ENCODE peak calls at places on chromosome X, in six cellular contexts. A is A673; J is CD8-positive, alpha-beta memory T cell; W is MM.1S; E is CD4-positive, alpha-beta memory T cell; L is keratinocyte. X is an unnamed sample. For H3K4me1 and H3K27me3, the result is how much of the 10 kb centered on the place peaks cover.

GRCh38 chrX:27619459-27619858 is 29.3 kb downstream of the DCAF8L2 start:
- DNase-seq in A (no peak), J (no peak), W (no peak), E (no peak), L (no peak), X (no peak)

GRCh38 chrX:48689143-48689920 is 5.7 kb downstream of the WAS start:
- DNase-seq in A (no peak), J (no peak), W (no peak), E (no peak), L (no peak), X (no peak)

GRCh38 chrX:52359614-52360232 is 9.1 kb upstream of the XAGE2 start:
- DNase-seq in A (peak), J (no peak), W (no peak), E (no peak), L (no peak), X (no peak)

GRCh38 chrX:25206761-25207160 is 191.0 kb upstream of the ARX start:
- DNase-seq in A (peak), J (no peak), W (no peak), E (no peak), L (peak), X (no peak)

GRCh38 chrX:133527415-133527814 is 112.1 kb upstream of the GPC4 start:
- DNase-seq in A (peak), J (no peak), W (no peak), E (no peak), L (no peak), X (no peak)

GRCh38 chrX:152177497-152178269 is 39.3 kb upstream of the MAGEA10 start:
- DNase-seq in A (no peak), J (no peak), W (no peak), E (no peak), L (no peak), X (no peak)

GRCh38 chrX:153775293-153775595 is 5.6 kb upstream of the SRPK3 start:
- DNase-seq in A (no peak), J (no peak), W (no peak), E (no peak), L (no peak), X (no peak)

GRCh38 chrX:51893931-51894696 is 691 bp downstream of the MAGED1 start:
- DNase-seq in A (peak), J (no peak), W (peak), E (peak), L (no peak), X (peak)

GRCh38 chrX:47608130-47608810 is 11.4 kb downstream of the SYN1 start:
- DNase-seq in A (peak), J (no peak), W (no peak), E (no peak), L (no peak), X (no peak)

GRCh38 chrX:48958635-48959094 is 1.3 kb upstream of the OTUD5 start:
- DNase-seq in A (peak), J (peak), W (peak), E (no peak), L (no peak), X (peak)

GRCh38 chrX:46953597-46953996 is 41.4 kb downstream of the JADE3 start:
- DNase-seq in A (no peak), J (no peak), W (peak), E (no peak), L (no peak), X (peak)

GRCh38 chrX:30301977-30302376 is 7.2 kb downstream of the NR0B1 start:
- DNase-seq in A (peak), J (no peak), W (no peak), E (no peak), L (no peak), X (peak)

GRCh38 chrX:141945415-141945814 is 41.7 kb downstream of the MAGEC1 start:
- DNase-seq in A (no peak), J (no peak), W (no peak), E (no peak), L (no peak), X (no peak)

GRCh38 chrX:84475101-84475500 is 27.2 kb downstream of the HDX start:
- DNase-seq in A (no peak), J (no peak), W (no peak), E (no peak), L (no peak), X (peak)

GRCh38 chrX:108020631-108021030 is 24.2 kb upstream of the VSIG1 start:
- DNase-seq in A (peak), J (no peak), W (peak), E (peak), L (no peak), X (peak)

GRCh38 chrX:107658660-107659059 is 30.4 kb downstream of the PRPS1 start:
- DNase-seq in A (no peak), J (no peak), W (no peak), E (no peak), L (no peak), X (no peak)

GRCh38 chrX:87571965-87572364 is 54.4 kb downstream of the KLHL4 start:
- DNase-seq in A (no peak), J (no peak), W (no peak), E (no peak), L (no peak), X (no peak)

GRCh38 chrX:103170216-103170615 is 44.7 kb upstream of the BEX4 start:
- DNase-seq in A (no peak), J (no peak), W (no peak), E (no peak), L (no peak), X (no peak)

GRCh38 chrX:103640401-103641155 is 11.8 kb downstream of the TCEAL1 start:
- DNase-seq in A (no peak), J (no peak), W (no peak), E (no peak), L (no peak), X (no peak)

GRCh38 chrX:77617206-77617605 is 168.8 kb downstream of the ATRX start:
- DNase-seq in A (no peak), J (no peak), W (no peak), E (no peak), L (peak), X (no peak)

GRCh38 chrX:48793935-48794334 is 7.5 kb downstream of the GATA1 start:
- DNase-seq in A (no peak), J (no peak), W (no peak), E (no peak), L (no peak), X (no peak)

GRCh38 chrX:69387559-69388487 is 116.3 kb upstream of the NALF2 start:
- DNase-seq in A (peak), J (peak), W (peak), E (peak), L (no peak), X (peak)

GRCh38 chrX:49102221-49102620 is 21.3 kb downstream of the GPKOW start:
- DNase-seq in A (no peak), J (no peak), W (no peak), E (no peak), L (no peak), X (no peak)

GRCh38 chrX:39938466-39938865 is 159.3 kb downstream of the BCOR start:
- DNase-seq in A (no peak), J (no peak), W (no peak), E (no peak), L (no peak), X (no peak)

GRCh38 chrX:15188039-15188438 is 81.8 kb downstream of the ASB9 start:
- DNase-seq in A (no peak), J (no peak), W (no peak), E (no peak), L (no peak), X (no peak)

GRCh38 chrX:39508300-39508692 is 589.5 kb downstream of the BCOR start:
- DNase-seq in A (no peak), J (no peak), W (no peak), E (no peak), L (no peak), X (no peak)

GRCh38 chrX:152072236-152072635 is 66.1 kb downstream of the MAGEA10 start:
- DNase-seq in A (no peak), J (no peak), W (no peak), E (no peak), L (no peak), X (no peak)

GRCh38 chrX:40074080-40074958 is 23.4 kb downstream of the BCOR start:
- DNase-seq in A (no peak), J (no peak), W (no peak), E (no peak), L (no peak), X (no peak)

GRCh38 chrX:103063191-103063845 is 653 bp downstream of the BEX1 start:
- DNase-seq in A (peak), J (no peak), W (peak), E (no peak), L (no peak), X (no peak)

GRCh38 chrX:10158279-10158939 is 1.6 kb downstream of the CLCN4 start:
- DNase-seq in A (peak), J (no peak), W (no peak), E (no peak), L (no peak), X (no peak)

GRCh38 chrX:46704767-46705386 is 54.0 kb downstream of the SLC9A7 start:
- DNase-seq in A (no peak), J (no peak), W (no peak), E (no peak), L (no peak), X (no peak)

GRCh38 chrX:75151828-75152592 is 4.1 kb downstream of the ABCB7 start:
- DNase-seq in A (no peak), J (no peak), W (no peak), E (no peak), L (no peak), X (peak)

GRCh38 chrX:12979011-12979629 is 4.2 kb downstream of the TMSB4X start:
- DNase-seq in A (no peak), J (no peak), W (no peak), E (no peak), L (no peak), X (no peak)
- H3K4me1 ChIP-seq in A (under half), J (half or more), W (under half), E (half or more), L (under half), X (under half)

DNA sequence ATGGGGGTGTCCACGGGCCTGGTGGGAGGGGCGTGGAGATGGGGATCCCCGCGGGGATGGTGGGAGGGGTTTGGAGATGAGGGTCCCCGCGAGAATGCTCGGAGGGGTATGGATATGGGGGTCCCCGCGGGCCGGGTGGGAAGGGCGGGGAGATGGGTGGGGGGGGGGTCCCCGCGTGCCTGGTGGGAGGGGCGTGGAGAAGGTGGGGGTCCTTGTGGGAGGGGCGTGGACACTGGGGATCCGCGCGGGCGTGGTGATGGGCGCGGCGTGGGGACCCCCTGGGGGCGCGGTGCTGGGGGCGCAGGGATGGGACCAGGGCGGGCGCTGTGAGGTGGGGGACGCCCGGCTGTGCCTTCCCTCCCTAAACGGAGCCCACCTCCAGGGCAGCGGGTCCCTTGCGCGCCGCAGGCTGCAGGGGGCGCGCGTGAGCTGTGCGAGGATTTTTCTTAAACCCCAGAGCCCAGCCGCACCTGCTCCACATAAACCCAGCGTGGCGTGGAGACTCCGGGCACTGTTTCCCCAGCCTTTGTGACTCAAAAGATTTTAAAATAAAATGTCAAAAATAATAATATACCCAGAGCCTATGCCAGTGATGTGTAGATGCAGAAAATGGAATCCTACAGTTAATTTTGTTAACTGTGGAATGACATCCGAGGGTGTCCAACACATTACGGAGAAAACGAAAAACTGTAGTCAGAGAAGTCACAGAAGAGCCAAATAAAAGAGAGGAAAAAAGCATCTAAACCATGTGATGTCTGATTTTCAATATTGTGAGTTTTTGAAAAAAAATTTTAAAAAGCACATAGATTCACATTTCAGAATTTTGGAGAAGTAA is 1.5 kb upstream of the ASMTL start:
- DNase-seq in A (peak), J (peak), W (peak), E (peak), L (no peak), X (peak)
- H3K4me3 ChIP-seq in A (peak), J (no peak), W (peak), E (peak), L (peak), X (no peak)

DNA sequence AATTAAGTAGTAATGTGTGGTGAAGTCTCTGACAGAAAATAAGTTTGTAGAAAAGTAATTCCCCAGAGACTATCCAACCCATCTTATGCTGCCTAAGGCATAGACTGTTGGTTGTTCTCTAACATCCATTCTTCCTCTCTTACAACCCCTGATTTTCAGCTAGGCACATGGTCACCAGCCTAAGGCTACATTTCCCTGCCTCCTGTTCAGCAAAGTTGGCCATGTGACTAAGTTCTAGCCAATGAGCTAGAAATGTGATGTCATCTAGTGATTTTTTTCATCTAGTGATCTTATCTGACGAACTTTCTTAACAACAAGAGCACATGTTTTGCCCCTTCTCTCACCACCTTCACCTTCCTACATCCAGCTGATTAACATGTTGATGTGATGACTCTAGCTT is 102.3 kb upstream of the S100G start:
- DNase-seq in A (no peak), J (no peak), W (no peak), E (no peak), L (no peak), X (no peak)
- H3K27me3 ChIP-seq in A (under half), J (under half), W (under half), E (under half), L (under half), X (under half)

DNA sequence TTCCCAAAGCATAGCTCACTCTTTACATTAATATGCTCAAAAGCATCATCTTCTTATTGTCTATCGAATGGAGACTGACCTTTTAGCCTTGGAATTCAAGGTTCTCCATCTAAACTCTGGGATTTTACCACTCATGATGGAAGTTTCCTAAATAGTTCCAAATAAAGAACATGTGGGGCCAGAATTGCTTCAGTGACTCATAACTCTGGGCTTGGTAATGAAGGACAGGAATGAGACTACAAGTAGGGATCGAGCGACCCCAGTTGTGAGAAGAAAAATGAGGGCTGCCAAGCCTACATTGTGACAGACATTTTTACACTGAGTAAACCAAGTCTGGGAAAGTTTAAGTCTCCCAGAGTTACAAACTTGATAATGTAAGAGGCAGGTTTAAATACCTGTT is 269.9 kb downstream of the CBLL2 start:
- DNase-seq in A (no peak), J (no peak), W (no peak), E (no peak), L (no peak), X (no peak)
- H3K4me1 ChIP-seq in A (under half), J (under half), W (under half), E (under half), L (under half), X (under half)

GRCh38 chrX:132483951-132484350 is 4.9 kb downstream of the MBNL3 start:
- DNase-seq in A (no peak), J (no peak), W (no peak), E (no peak), L (no peak), X (no peak)
- H3K4me3 ChIP-seq in A (no peak), J (no peak), W (no peak), E (no peak), L (no peak), X (no peak)

GRCh38 chrX:119990995-119991787 is 47.6 kb upstream of the NKAP start:
- DNase-seq in A (no peak), J (no peak), W (no peak), E (no peak), L (no peak), X (peak)
- H3K27me3 ChIP-seq in A (half or more), J (under half), W (under half), E (under half), L (under half), X (under half)

DNA sequence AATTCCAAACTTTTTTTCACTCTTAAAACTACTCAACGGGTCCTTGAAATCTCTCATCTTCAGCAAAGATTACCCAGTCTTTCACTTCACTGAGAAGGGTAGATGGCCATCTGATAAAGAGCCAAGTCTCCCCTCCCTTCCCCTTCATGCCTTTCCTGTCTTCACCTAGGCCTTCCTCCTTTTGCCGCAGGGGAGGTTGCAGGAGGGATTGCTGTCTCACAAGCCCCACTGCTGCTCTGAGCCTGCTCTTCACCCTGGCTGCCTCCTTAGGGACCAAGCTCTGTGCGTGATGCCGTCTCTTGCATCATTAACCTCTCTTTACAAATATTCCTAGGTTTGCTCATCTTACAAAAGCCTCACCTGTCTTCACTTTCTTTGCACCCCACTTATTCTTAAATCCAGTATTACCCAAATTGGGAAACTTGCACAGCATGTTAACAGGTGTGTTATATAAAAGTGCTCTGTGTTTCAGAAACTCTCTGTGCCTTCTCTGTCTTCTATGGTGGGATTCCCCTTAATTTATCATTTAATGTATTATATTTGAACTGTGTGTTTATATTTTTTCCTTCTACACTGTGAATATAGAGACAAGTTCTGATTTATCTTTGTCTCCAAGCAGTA is 3.8 kb downstream of the ZFX start:
- DNase-seq in A (peak), J (peak), W (no peak), E (peak), L (no peak), X (peak)
- H3K4me1 ChIP-seq in A (under half), J (under half), W (under half), E (half or more), L (under half), X (under half)

GRCh38 chrX:54994099-54994498 is at the start of gene PFKFB1:
- DNase-seq in A (no peak), J (no peak), W (no peak), E (no peak), L (no peak), X (no peak)
- H3K4me3 ChIP-seq in A (no peak), J (no peak), W (no peak), E (no peak), L (no peak), X (no peak)